ENCODE peak calls at places on chromosomes 3 and 15, in ten cellular contexts. S is NCI-H446 treated with DMSO at 0.1 percent for 48 hours, L is fibroblast of pulmonary artery, C is T-cell, G is sciatic nerve, N is endodermal cell, V is mesothelial cell of epicardium, Q is heart right ventricle, P is mucosa of gallbladder, X is Calu3. A is an unnamed sample.

GRCh38 chr3:177341766-177342165 is 144.5 kb upstream of the TBL1XR1 start:
- DNase-seq in S (no peak), L (peak), C (no peak), G (no peak), N (no peak), V (no peak), Q (no peak), P (no peak), X (no peak), A (no peak)

GRCh38 chr15:57767526-57767925 is 61.0 kb downstream of the POLR2M start:
- DNase-seq in S (no peak), L (no peak), C (no peak), G (no peak), N (no peak), V (no peak), Q (no peak), P (no peak), X (no peak), A (no peak)

GRCh38 chr15:88388702-88389101 is 78.5 kb downstream of the MRPL46 start:
- DNase-seq in S (no peak), L (no peak), C (no peak), G (no peak), N (peak), V (no peak), Q (no peak), P (no peak), X (no peak), A (no peak)

GRCh38 chr15:95684126-95684525 is 646.4 kb upstream of the NR2F2 start:
- DNase-seq in S (no peak), L (peak), C (no peak), G (no peak), N (no peak), V (no peak), Q (no peak), P (no peak), X (no peak), A (no peak)

GRCh38 chr15:85973584-85974347 is 105.9 kb upstream of the AGBL1 start:
- DNase-seq in S (no peak), L (no peak), C (no peak), G (no peak), N (peak), V (no peak), Q (no peak), P (no peak), X (no peak), A (no peak)

GRCh38 chr3:62421275-62421674 is 47.9 kb upstream of the FEZF2 start:
- DNase-seq in S (no peak), L (no peak), C (no peak), G (no peak), N (no peak), V (no peak), Q (no peak), P (no peak), X (no peak), A (no peak)

GRCh38 chr15:70802629-70803028 is 39.3 kb upstream of the UACA start:
- DNase-seq in S (no peak), L (peak), C (no peak), G (no peak), N (no peak), V (no peak), Q (peak), P (no peak), X (no peak), A (no peak)

GRCh38 chr3:141268281-141268680 is 36.7 kb downstream of the PXYLP1 start:
- DNase-seq in S (no peak), L (no peak), C (no peak), G (no peak), N (no peak), V (no peak), Q (no peak), P (no peak), X (no peak), A (no peak)

GRCh38 chr3:94336076-94336741 is 273.3 kb downstream of the NSUN3 start:
- DNase-seq in S (peak), L (peak), C (no peak), G (no peak), N (peak), V (no peak), Q (no peak), P (peak), X (peak), A (no peak)

GRCh38 chr3:196141866-196142673 is 60.2 kb upstream of the TFRC start:
- DNase-seq in S (no peak), L (no peak), C (no peak), G (no peak), N (peak), V (no peak), Q (no peak), P (no peak), X (peak), A (no peak)

GRCh38 chr15:89243046-89243690 is 611 bp upstream of the FANCI start:
- DNase-seq in S (no peak), L (peak), C (no peak), G (no peak), N (peak), V (no peak), Q (no peak), P (no peak), X (no peak), A (no peak)

GRCh38 chr15:58908550-58909309 is 24.7 kb downstream of the SLTM start:
- DNase-seq in S (no peak), L (no peak), C (no peak), G (no peak), N (no peak), V (no peak), Q (no peak), P (no peak), X (no peak), A (no peak)

GRCh38 chr3:172179680-172180399 is 140.5 kb downstream of the FNDC3B start:
- DNase-seq in S (no peak), L (no peak), C (no peak), G (no peak), N (no peak), V (no peak), Q (no peak), P (no peak), X (no peak), A (no peak)

GRCh38 chr15:71060983-71061382 is 54.3 kb upstream of the THSD4 start:
- DNase-seq in S (no peak), L (no peak), C (no peak), G (no peak), N (no peak), V (no peak), Q (no peak), P (no peak), X (no peak), A (no peak)

GRCh38 chr3:69855436-69856162 is 116.3 kb downstream of the MITF start:
- DNase-seq in S (peak), L (peak), C (no peak), G (no peak), N (no peak), V (no peak), Q (no peak), P (no peak), X (no peak), A (no peak)

GRCh38 chr15:60009581-60010379 is 5.7 kb downstream of the FOXB1 start:
- DNase-seq in S (no peak), L (no peak), C (no peak), G (no peak), N (no peak), V (no peak), Q (no peak), P (no peak), X (no peak), A (no peak)

GRCh38 chr3:188796122-188796631 is 375.6 kb upstream of the TPRG1 start:
- DNase-seq in S (no peak), L (peak), C (no peak), G (no peak), N (no peak), V (no peak), Q (no peak), P (no peak), X (no peak), A (no peak)

GRCh38 chr15:27342991-27343390 is 372.0 kb downstream of the GABRG3 start:
- DNase-seq in S (no peak), L (no peak), C (no peak), G (no peak), N (peak), V (no peak), Q (no peak), P (no peak), X (no peak), A (no peak)

GRCh38 chr3:157271283-157271882 is 111.4 kb upstream of the CCNL1 start:
- DNase-seq in S (peak), L (no peak), C (no peak), G (no peak), N (no peak), V (no peak), Q (no peak), P (no peak), X (no peak), A (no peak)

A was measured in KG1.